ENCODE peak calls at places on chromosomes 16 and 17, in six cellular contexts. K is AG08395; W is SW480; U is stimulated activated CD4-positive, alpha-beta T cell treated with anti-CD3 and anti-CD28 coated beads, Interleukin-2, amount 100 ng/mL, for 48 hours; N is nucleus accumbens; E is type B pancreatic cell. S is an unnamed sample.

GRCh38 chr16:88665148-88665547 is 2.3 kb upstream of the MVD start:
- DNase-seq in K (no peak), W (no peak), U (no peak), N (no peak), E (no peak), S (no peak)

GRCh38 chr16:3180445-3180878 is 7.5 kb upstream of the OR1F1 start:
- DNase-seq in K (no peak), W (no peak), U (no peak), N (no peak), E (no peak), S (no peak)

GRCh38 chr17:64269687-64270649 is 6.9 kb upstream of the TEX2 start:
- DNase-seq in K (no peak), W (no peak), U (no peak), N (no peak), E (no peak), S (no peak)

GRCh38 chr17:47119746-47120520 is 69.2 kb downstream of the CDC27 start:
- DNase-seq in K (peak), W (no peak), U (no peak), N (no peak), E (no peak), S (no peak)

GRCh38 chr16:67995423-67995822 is 3.9 kb downstream of the DPEP2 start:
- DNase-seq in K (no peak), W (no peak), U (no peak), N (no peak), E (no peak), S (no peak)

GRCh38 chr17:82779541-82779940 is 27.7 kb downstream of the TBCD start:
- DNase-seq in K (no peak), W (no peak), U (no peak), N (no peak), E (no peak), S (no peak)

GRCh38 chr17:35790826-35791225 is 4.6 kb downstream of the MMP28 start:
- DNase-seq in K (no peak), W (no peak), U (no peak), N (no peak), E (no peak), S (no peak)

GRCh38 chr17:60993497-60993896 is 315.8 kb downstream of the BCAS3 start:
- DNase-seq in K (no peak), W (no peak), U (no peak), N (no peak), E (no peak), S (no peak)

GRCh38 chr17:28001149-28001548 is 41.3 kb upstream of the NLK start:
- DNase-seq in K (no peak), W (no peak), U (no peak), N (no peak), E (no peak), S (no peak)

GRCh38 chr17:21242026-21242700 is 11.0 kb downstream of the NATD1 start:
- DNase-seq in K (peak), W (no peak), U (no peak), N (no peak), E (no peak), S (no peak)

GRCh38 chr17:50564916-50565315 is 4.4 kb downstream of the CACNA1G start:
- DNase-seq in K (peak), W (no peak), U (no peak), N (peak), E (no peak), S (no peak)

GRCh38 chr16:50804290-50804907 is 62.5 kb downstream of the CYLD start:
- DNase-seq in K (no peak), W (no peak), U (no peak), N (no peak), E (no peak), S (no peak)

GRCh38 chr16:27461483-27462171 is 59.7 kb downstream of the IL21R start:
- DNase-seq in K (no peak), W (no peak), U (no peak), N (no peak), E (no peak), S (no peak)

GRCh38 chr17:74646231-74646630 is 22.7 kb upstream of the CD300E start:
- DNase-seq in K (peak), W (peak), U (no peak), N (no peak), E (no peak), S (peak)

GRCh38 chr17:81210868-81211267 is 11.9 kb downstream of the CEP131 start:
- DNase-seq in K (no peak), W (no peak), U (no peak), N (no peak), E (no peak), S (no peak)

GRCh38 chr17:8698142-8699050 is 46.2 kb downstream of the CCDC42 start:
- DNase-seq in K (peak), W (no peak), U (no peak), N (no peak), E (no peak), S (no peak)

GRCh38 chr17:78104540-78104941 is 24.0 kb downstream of the TMC6 start:
- DNase-seq in K (no peak), W (no peak), U (no peak), N (no peak), E (no peak), S (no peak)

GRCh38 chr17:81250286-81251090 is 11.4 kb downstream of the NDUFAF8 start:
- DNase-seq in K (no peak), W (no peak), U (no peak), N (no peak), E (no peak), S (no peak)

GRCh38 chr17:43468746-43469544 is 14.8 kb upstream of the DHX8 start:
- DNase-seq in K (peak), W (peak), U (no peak), N (no peak), E (no peak), S (no peak)

GRCh38 chr17:10278218-10278617 is 79.8 kb upstream of the GAS7 start:
- DNase-seq in K (no peak), W (peak), U (no peak), N (no peak), E (no peak), S (peak)

GRCh38 chr16:46573008-46573833 is 48.0 kb downstream of the SHCBP1 start:
- DNase-seq in K (peak), W (peak), U (no peak), N (no peak), E (no peak), S (peak)

GRCh38 chr17:35023538-35023937 is 40.0 kb downstream of the RFFL start:
- DNase-seq in K (no peak), W (no peak), U (no peak), N (no peak), E (no peak), S (no peak)

GRCh38 chr17:40903129-40903847 is 18.2 kb upstream of the KRT20 start:
- DNase-seq in K (peak), W (peak), U (no peak), N (no peak), E (no peak), S (no peak)

GRCh38 chr16:85245307-85246172 is 133.3 kb upstream of the CIBAR2 start:
- DNase-seq in K (peak), W (peak), U (peak), N (peak), E (no peak), S (peak)

GRCh38 chr17:19650826-19651225 is 2.3 kb downstream of the ALDH3A2 start:
- DNase-seq in K (no peak), W (no peak), U (no peak), N (no peak), E (no peak), S (no peak)

GRCh38 chr17:62001105-62001504 is 64.0 kb downstream of the MED13 start:
- DNase-seq in K (no peak), W (no peak), U (no peak), N (no peak), E (no peak), S (no peak)

GRCh38 chr16:67752641-67753040 is 33.5 kb upstream of the GFOD2 start:
- DNase-seq in K (no peak), W (no peak), U (no peak), N (no peak), E (no peak), S (no peak)

GRCh38 chr17:43608313-43608712 is 53.4 kb downstream of the MEOX1 start:
- DNase-seq in K (no peak), W (no peak), U (peak), N (no peak), E (no peak), S (no peak)

GRCh38 chr16:67243481-67243880 is 3.8 kb downstream of the FHOD1 start:
- DNase-seq in K (no peak), W (no peak), U (no peak), N (no peak), E (no peak), S (no peak)